ENCODE peak calls at places on chromosomes 11 and 22, in six cellular contexts. H, C, E, O, N and J are unnamed samples.

GRCh38 chr11:130052556-130052955 is 17.1 kb upstream of the APLP2 start:
- DNase-seq in H (no peak), C (no peak), E (no peak), N (no peak), O (no peak), J (no peak)

GRCh38 chr11:34309970-34310369 is 47.8 kb downstream of the ABTB2 start:
- DNase-seq in N (no peak), C (no peak), O (no peak), E (no peak), H (no peak), J (no peak)

GRCh38 chr22:23282089-23282501 is 101.8 kb downstream of the BCR start:
- DNase-seq in H (peak), E (peak), N (no peak), O (no peak), C (peak), J (no peak)

GRCh38 chr11:68150029-68150428 is 28.8 kb upstream of the CHKA start:
- DNase-seq in C (peak), O (no peak), E (no peak), H (no peak), N (no peak), J (no peak)

GRCh38 chr11:96278039-96278897 is 64.7 kb downstream of the MAML2 start:
- DNase-seq in C (no peak), H (no peak), N (no peak), E (no peak), O (no peak), J (no peak)

GRCh38 chr11:69066122-69067112 is 17.7 kb downstream of the TPCN2 start:
- DNase-seq in E (no peak), C (no peak), H (no peak), O (no peak), N (no peak), J (no peak)

GRCh38 chr11:118939948-118940598 is 14.3 kb upstream of the BCL9L start:
- DNase-seq in N (peak), C (no peak), O (peak), E (no peak), H (no peak), J (no peak)

GRCh38 chr11:27363576-27364115 is 631 bp upstream of the CCDC34 start:
- DNase-seq in C (no peak), O (no peak), E (no peak), N (no peak), H (no peak), J (no peak)

GRCh38 chr11:8099291-8099899 is 18.4 kb downstream of the TUB start:
- DNase-seq in C (peak), E (peak), N (peak), O (peak), H (peak), J (peak)

GRCh38 chr11:57180141-57180561 is 1.6 kb upstream of the LRRC55 start:
- DNase-seq in E (no peak), N (no peak), H (no peak), C (no peak), O (no peak), J (no peak)

GRCh38 chr11:79413258-79413657 is 27.6 kb downstream of the TENM4 start:
- DNase-seq in N (no peak), E (peak), H (peak), O (peak), C (no peak), J (no peak)

GRCh38 chr11:62353841-62354240 is 16.6 kb downstream of the ASRGL1 start:
- DNase-seq in C (no peak), O (no peak), H (no peak), E (no peak), N (no peak), J (no peak)

GRCh38 chr11:30346068-30346688 is 23.3 kb downstream of the ARL14EP start:
- DNase-seq in O (no peak), N (no peak), E (no peak), H (no peak), C (no peak), J (no peak)

GRCh38 chr22:49091451-49091850 is 736.2 kb downstream of the BRD1 start:
- DNase-seq in N (no peak), H (no peak), C (no peak), E (no peak), O (no peak), J (no peak)

GRCh38 chr11:6353367-6353987 is 33.2 kb upstream of the CAVIN3 start:
- DNase-seq in O (peak), E (no peak), H (peak), C (peak), N (peak), J (peak)

GRCh38 chr11:102927624-102927990 is 27.9 kb downstream of the MMP13 start:
- DNase-seq in N (no peak), O (no peak), C (no peak), E (no peak), H (no peak), J (no peak)

GRCh38 chr22:24214467-24215285 is 30.2 kb downstream of the GGT5 start:
- DNase-seq in O (no peak), N (no peak), E (no peak), C (no peak), H (no peak), J (no peak)

GRCh38 chr11:101127699-101128570 is 1.7 kb downstream of the PGR start:
- DNase-seq in E (no peak), N (no peak), C (peak), O (no peak), H (peak), J (no peak)

GRCh38 chr11:65008016-65008415 is 5.9 kb upstream of the ARL2 start:
- DNase-seq in O (no peak), N (no peak), C (no peak), E (no peak), H (no peak), J (no peak)

GRCh38 chr22:38347944-38348750 is 30.9 kb upstream of the CSNK1E start:
- DNase-seq in E (no peak), H (peak), O (no peak), N (no peak), C (no peak), J (no peak)

GRCh38 chr11:109708184-109708583 is 286.2 kb downstream of the C11orf87 start:
- DNase-seq in C (no peak), O (no peak), H (no peak), N (no peak), E (no peak), J (no peak)

GRCh38 chr22:27810566-27810965 is 9.0 kb upstream of the MN1 start:
- DNase-seq in C (no peak), N (no peak), H (peak), E (peak), O (no peak), J (no peak)

GRCh38 chr11:84384637-84385227 is 1098.6 kb upstream of the CCDC90B start:
- DNase-seq in E (peak), O (peak), N (peak), C (no peak), H (peak), J (no peak)

GRCh38 chr11:83544871-83545270 is 258.7 kb upstream of the CCDC90B start:
- DNase-seq in E (no peak), O (no peak), C (no peak), H (no peak), N (no peak), J (no peak)

GRCh38 chr11:130523609-130524008 is 75.2 kb downstream of the ADAMTS15 start:
- DNase-seq in N (no peak), C (no peak), E (no peak), O (no peak), H (no peak), J (no peak)

GRCh38 chr11:43556269-43556668 is 124.3 kb upstream of the HSD17B12 start:
- DNase-seq in H (no peak), O (no peak), N (no peak), C (no peak), E (no peak), J (no peak)

GRCh38 chr11:118438314-118438931 is 2.1 kb downstream of the KMT2A start:
- DNase-seq in C (no peak), N (peak), O (peak), E (no peak), H (peak), J (peak)

GRCh38 chr11:19853016-19853415 is 140.4 kb downstream of the NAV2 start:
- DNase-seq in E (no peak), O (no peak), C (no peak), H (no peak), N (no peak), J (no peak)

GRCh38 chr11:131498631-131499053 is 128.2 kb downstream of the NTM start:
- DNase-seq in O (no peak), C (no peak), E (no peak), H (no peak), N (no peak), J (no peak)

GRCh38 chr22:30832407-30832987 is 136.1 kb downstream of the MORC2 start:
- DNase-seq in E (no peak), N (no peak), O (no peak), H (no peak), C (no peak), J (no peak)

GRCh38 chr11:59616396-59616982 is 915 bp upstream of the OSBP start:
- DNase-seq in N (no peak), O (no peak), H (no peak), E (no peak), C (peak), J (no peak)

GRCh38 chr11:84747871-84748270 is 879.3 kb downstream of the DLG2 start:
- DNase-seq in O (no peak), H (no peak), N (peak), E (no peak), C (no peak), J (no peak)

GRCh38 chr11:23201936-23202522 is 341.8 kb upstream of the CCDC179 start:
- DNase-seq in O (no peak), E (no peak), N (no peak), C (no peak), H (no peak), J (no peak)

GRCh38 chr11:10114593-10115404 is 179.2 kb downstream of the SBF2 start:
- DNase-seq in C (no peak), O (no peak), H (no peak), E (no peak), N (no peak), J (no peak)

DNA sequence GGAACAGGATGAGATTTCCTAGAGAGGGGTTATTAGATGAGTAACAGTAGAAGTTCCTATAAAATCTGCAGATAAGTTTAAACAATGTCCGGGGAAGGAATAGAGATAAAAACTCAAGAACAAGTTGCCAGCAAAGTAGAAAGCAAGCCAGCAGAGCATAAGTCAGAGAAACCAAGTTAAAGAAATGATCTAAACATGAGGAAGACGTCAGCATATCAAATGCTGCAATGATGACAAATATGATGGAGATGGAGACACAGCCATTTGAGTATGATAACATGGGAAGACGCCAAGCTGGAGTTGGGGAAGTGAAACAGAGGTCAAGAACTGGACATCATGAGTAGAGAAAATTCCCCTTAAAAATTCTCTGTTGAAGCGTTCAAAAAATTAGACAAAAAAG is 571.5 kb downstream of the CNTN5 start:
- DNase-seq in O (no peak), N (no peak), H (no peak), E (no peak), C (no peak), J (no peak)
- H3K4me3 ChIP-seq in O (no peak), N (no peak), H (no peak), E (no peak), C (no peak), J (no peak)

GRCh38 chr11:47512701-47513100 is 40.2 kb downstream of the CELF1 start:
- DNase-seq in H (no peak), E (no peak), N (no peak), C (no peak), O (no peak), J (no peak)
- H3K27ac ChIP-seq in H (no peak), E (peak), N (no peak), C (peak), O (no peak), J (no peak)

GRCh38 chr22:19757140-19757984 is 3.2 kb upstream of the TBX1 start:
- DNase-seq in O (peak), C (no peak), H (peak), N (no peak), E (no peak), J (no peak)
- H3K4me3 ChIP-seq in O (peak), C (peak), H (no peak), N (no peak), E (peak), J (no peak)

DNA sequence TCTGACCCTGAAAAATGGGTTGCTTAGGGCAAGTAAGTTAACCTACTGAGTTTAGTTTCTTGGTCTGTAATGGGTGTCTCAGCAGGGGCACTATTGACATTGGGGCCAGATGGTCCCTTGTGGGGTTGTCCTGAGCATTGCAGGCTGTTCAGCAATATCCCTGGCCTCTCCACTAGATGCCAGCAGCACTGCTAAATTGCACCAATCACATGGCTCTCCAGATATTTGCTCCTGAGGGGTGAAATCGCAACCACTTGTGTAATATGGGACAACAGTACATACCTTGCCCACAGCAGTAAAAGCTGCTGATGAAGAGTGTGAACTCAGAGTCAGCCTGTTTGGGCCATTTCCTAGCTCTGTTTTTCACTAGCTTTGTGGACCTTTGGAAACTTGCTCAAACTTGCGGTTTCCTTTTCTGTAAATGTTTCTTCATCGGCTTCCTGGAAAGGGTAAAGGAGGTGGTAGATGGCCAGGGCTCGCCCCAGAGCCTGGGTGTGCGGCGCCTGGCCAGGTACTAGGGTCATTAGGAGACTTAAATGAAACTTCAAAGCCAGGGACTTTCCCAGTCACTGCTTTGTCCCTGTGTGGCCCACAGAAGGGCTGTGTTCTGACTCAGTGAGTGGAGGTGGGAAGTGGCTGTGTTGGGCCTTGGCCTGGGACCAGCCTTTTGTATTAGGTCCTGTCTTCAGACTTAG is 13.0 kb downstream of the NCF4 start:
- DNase-seq in O (no peak), C (peak), H (peak), E (no peak), N (no peak), J (no peak)
- H3K27ac ChIP-seq in O (peak), C (peak), H (peak), E (peak), N (no peak), J (peak)

GRCh38 chr11:2142300-2142759 is 3.1 kb upstream of the IGF2 start:
- DNase-seq in O (no peak), H (no peak), N (no peak), C (no peak), E (no peak), J (no peak)

GRCh38 chr11:2139118-2139490 is at the start of gene IGF2:
- DNase-seq in E (no peak), O (no peak), H (no peak), C (no peak), N (no peak), J (no peak)

GRCh38 chr11:2142762-2143202 is 3.6 kb upstream of the IGF2 start:
- DNase-seq in E (no peak), O (no peak), H (no peak), N (no peak), C (no peak), J (no peak)

GRCh38 chr11:2139691-2140337 is 625 bp upstream of the IGF2 start:
- DNase-seq in E (no peak), H (no peak), O (no peak), C (no peak), N (no peak), J (no peak)

DNA sequence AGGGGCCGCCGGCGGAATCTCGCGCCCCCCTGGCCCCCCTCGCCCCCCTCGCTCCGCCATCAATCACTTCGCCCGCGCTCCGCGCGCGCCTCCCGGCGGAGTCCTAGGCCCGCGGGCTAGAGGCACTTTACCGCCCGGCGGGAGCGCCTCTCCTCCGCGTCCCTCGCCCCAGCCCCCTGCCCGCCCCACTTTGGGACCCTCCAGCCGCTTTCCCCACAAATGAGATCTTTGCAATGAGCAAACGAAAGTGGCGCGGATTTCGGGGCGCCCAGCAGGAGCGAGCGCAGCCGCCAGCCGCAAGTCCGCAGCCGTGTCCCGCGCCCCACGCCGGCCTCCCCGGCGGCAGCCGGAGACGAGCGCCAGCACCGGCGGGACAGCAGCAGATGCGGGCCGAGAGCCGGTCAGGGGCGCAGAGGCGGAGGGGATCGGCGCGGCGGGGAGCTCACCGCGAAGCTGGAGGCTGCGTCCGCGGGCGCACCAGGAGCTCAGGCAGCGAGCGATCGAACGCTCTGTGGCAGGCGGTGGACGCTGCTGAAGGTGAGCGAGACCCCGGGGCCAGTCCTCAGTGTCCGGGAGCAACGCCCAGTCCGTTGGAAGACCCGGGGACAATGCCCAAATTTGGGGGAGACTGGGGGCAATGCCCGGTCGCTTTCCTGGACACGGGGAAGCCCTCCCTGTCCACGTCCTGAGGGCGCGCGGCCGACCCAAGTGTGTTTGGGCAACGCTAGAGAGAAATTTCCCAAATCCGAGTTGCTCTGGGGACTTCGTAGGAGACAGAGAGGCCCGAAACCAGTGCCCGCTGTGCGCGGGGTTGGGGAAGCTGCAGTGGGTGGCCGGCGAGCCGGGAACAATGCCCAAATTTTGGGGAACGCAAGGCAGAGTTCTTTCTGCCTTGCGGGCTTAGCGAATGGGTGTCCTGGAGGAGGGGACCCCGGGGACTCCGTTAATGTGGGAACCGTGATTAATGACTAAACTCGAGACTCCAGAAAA is 1.5 kb upstream of the IGF2 start:
- DNase-seq in E (no peak), O (no peak), C (peak), H (no peak), N (no peak), J (no peak)
- H3K4me3 ChIP-seq in E (no peak), O (no peak), C (no peak), H (no peak), N (no peak), J (no peak)

GRCh38 chr11:75812542-75813040 is 2.4 kb upstream of the UVRAG start:
- DNase-seq in C (no peak), H (no peak), O (no peak), E (no peak), N (no peak), J (no peak)
- H3K27ac ChIP-seq in C (no peak), H (no peak), O (no peak), E (no peak), N (no peak), J (no peak)

GRCh38 chr11:128326791-128327190 is 260.6 kb downstream of the ETS1 start:
- DNase-seq in O (no peak), C (no peak), N (no peak), H (no peak), E (no peak), J (no peak)

GRCh38 chr11:128323381-128323780 is 264.0 kb downstream of the ETS1 start:
- DNase-seq in H (peak), O (no peak), C (no peak), N (peak), E (no peak), J (no peak)

GRCh38 chr11:128327274-128327673 is 260.1 kb downstream of the ETS1 start:
- DNase-seq in O (no peak), C (no peak), N (no peak), E (no peak), H (no peak), J (no peak)

GRCh38 chr11:128324051-128324481 is 263.3 kb downstream of the ETS1 start:
- DNase-seq in O (no peak), E (no peak), N (peak), C (no peak), H (no peak), J (peak)

DNA sequence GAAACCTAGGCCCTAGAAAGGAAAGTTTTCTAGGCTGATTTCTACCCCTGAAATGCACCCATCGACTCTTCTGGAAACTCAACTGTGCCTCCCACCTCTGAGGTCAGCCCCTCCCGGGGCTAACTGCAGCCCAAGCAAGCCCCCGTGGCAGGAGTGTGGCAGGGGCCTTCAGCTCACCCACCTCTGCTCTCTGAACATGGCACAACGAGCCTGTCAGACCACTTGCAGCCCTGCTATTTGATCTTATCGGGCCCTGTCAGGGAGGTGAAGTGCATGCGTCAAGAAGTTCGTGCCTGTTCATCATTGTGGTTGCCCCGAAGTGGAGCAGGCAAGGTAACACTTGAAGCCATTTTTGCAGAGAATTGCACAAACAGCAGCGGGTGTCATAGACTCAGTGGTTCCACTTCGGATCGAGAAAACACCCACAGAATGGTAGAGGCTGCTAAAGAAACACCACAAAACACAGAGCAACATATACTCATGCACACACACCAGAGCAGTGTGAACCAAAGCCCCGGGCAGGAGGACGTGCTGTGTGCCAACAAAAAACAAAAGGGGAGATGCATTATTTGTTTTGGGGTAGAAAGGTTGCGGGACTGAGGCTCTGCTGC is 262.7 kb downstream of the ETS1 start:
- DNase-seq in E (no peak), C (no peak), O (peak), N (peak), H (peak), J (peak)
- H3K4me3 ChIP-seq in E (no peak), C (no peak), O (no peak), N (peak), H (no peak), J (no peak)

GRCh38 chr11:13104619-13105236 is 95.6 kb downstream of the RASSF10 start:
- DNase-seq in E (no peak), N (no peak), H (no peak), O (no peak), C (no peak), J (no peak)
- H3K27ac ChIP-seq in E (no peak), N (no peak), H (no peak), O (no peak), C (no peak), J (no peak)